ENCODE peak calls at places on chromosomes 3 and 15, in four cellular contexts. One of them, this sample, is unnamed.

GRCh38 chr3:107772016-107772415 is 249.3 kb downstream of the BBX start:
- DNase-seq in lower lobe of right lung: no peak
- DNase-seq in cardiac muscle cell: no peak
- DNase-seq in endothelial cell of umbilical vein: no peak
- DNase-seq in this sample: peak

GRCh38 chr15:74817370-74817737 is 4.7 kb downstream of the LMAN1L start:
- DNase-seq in lower lobe of right lung: no peak
- DNase-seq in cardiac muscle cell: no peak
- DNase-seq in endothelial cell of umbilical vein: peak
- DNase-seq in this sample: no peak

GRCh38 chr3:139216958-139217357 is 126.9 kb upstream of the MRPS22 start:
- DNase-seq in lower lobe of right lung: no peak
- DNase-seq in cardiac muscle cell: no peak
- DNase-seq in endothelial cell of umbilical vein: no peak
- DNase-seq in this sample: no peak

GRCh38 chr15:98729446-98730042 is 81.2 kb downstream of the IGF1R start:
- DNase-seq in lower lobe of right lung: no peak
- DNase-seq in cardiac muscle cell: no peak
- DNase-seq in endothelial cell of umbilical vein: peak
- DNase-seq in this sample: no peak

GRCh38 chr3:155252535-155252934 is 40.9 kb downstream of the STRIT1 start:
- DNase-seq in lower lobe of right lung: no peak
- DNase-seq in cardiac muscle cell: peak
- DNase-seq in endothelial cell of umbilical vein: peak
- DNase-seq in this sample: no peak

GRCh38 chr15:50764331-50765201 is 940 bp downstream of the SPPL2A start:
- DNase-seq in lower lobe of right lung: no peak
- DNase-seq in cardiac muscle cell: peak
- DNase-seq in endothelial cell of umbilical vein: peak
- DNase-seq in this sample: no peak

GRCh38 chr15:27847775-27848710 is 251.1 kb downstream of the OCA2 start:
- DNase-seq in lower lobe of right lung: no peak
- DNase-seq in cardiac muscle cell: no peak
- DNase-seq in endothelial cell of umbilical vein: no peak
- DNase-seq in this sample: no peak

GRCh38 chr15:80861776-80862175 is 82.6 kb downstream of the CEMIP start:
- DNase-seq in lower lobe of right lung: no peak
- DNase-seq in cardiac muscle cell: no peak
- DNase-seq in endothelial cell of umbilical vein: no peak
- DNase-seq in this sample: no peak

GRCh38 chr3:189727191-189727590 is 96.0 kb downstream of the TP63 start:
- DNase-seq in lower lobe of right lung: no peak
- DNase-seq in cardiac muscle cell: no peak
- DNase-seq in endothelial cell of umbilical vein: no peak
- DNase-seq in this sample: no peak

GRCh38 chr15:26391556-26392229 is 381.2 kb downstream of the GABRB3 start:
- DNase-seq in lower lobe of right lung: no peak
- DNase-seq in cardiac muscle cell: no peak
- DNase-seq in endothelial cell of umbilical vein: no peak
- DNase-seq in this sample: no peak

GRCh38 chr3:63047068-63047467 is 171.9 kb upstream of the CADPS start:
- DNase-seq in lower lobe of right lung: no peak
- DNase-seq in cardiac muscle cell: no peak
- DNase-seq in endothelial cell of umbilical vein: no peak
- DNase-seq in this sample: no peak

GRCh38 chr3:141878812-141879211 is 2.4 kb downstream of the ATP1B3 start:
- DNase-seq in lower lobe of right lung: no peak
- DNase-seq in cardiac muscle cell: peak
- DNase-seq in endothelial cell of umbilical vein: peak
- DNase-seq in this sample: no peak

GRCh38 chr3:184414418-184415228 is 34.8 kb downstream of the CHRD start:
- DNase-seq in lower lobe of right lung: no peak
- DNase-seq in cardiac muscle cell: no peak
- DNase-seq in endothelial cell of umbilical vein: no peak
- DNase-seq in this sample: no peak
- H3K4me3 ChIP-seq in lower lobe of right lung: no peak
- H3K4me3 ChIP-seq in cardiac muscle cell: no peak
- H3K4me3 ChIP-seq in endothelial cell of umbilical vein: no peak
- H3K4me3 ChIP-seq in this sample: no peak

DNA sequence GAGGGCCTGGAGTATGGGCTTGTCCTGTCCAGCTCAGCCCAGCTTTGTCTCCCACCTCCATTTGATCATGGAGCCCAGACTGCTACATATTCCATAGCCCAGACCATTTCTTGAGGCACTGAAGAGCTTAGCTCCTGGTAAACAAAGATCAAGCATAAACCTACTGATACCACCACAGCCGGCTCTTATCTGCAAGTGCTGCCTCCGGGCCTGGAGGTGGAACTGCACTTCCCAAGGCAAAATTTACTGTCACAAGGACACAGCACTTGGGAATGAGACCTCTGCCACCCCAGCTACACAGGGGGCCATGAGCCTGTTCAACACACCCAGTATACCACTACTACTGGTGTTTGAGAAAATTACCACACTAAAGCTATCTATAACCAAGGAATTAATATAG is 53.7 kb upstream of the PLSCR5 start:
- DNase-seq in lower lobe of right lung: no peak
- DNase-seq in cardiac muscle cell: no peak
- DNase-seq in endothelial cell of umbilical vein: no peak
- DNase-seq in this sample: no peak
- TF ChIP-seq CTCF in lower lobe of right lung: no peak
- TF ChIP-seq CTCF in cardiac muscle cell: no peak
- TF ChIP-seq CTCF in endothelial cell of umbilical vein: no peak
- TF ChIP-seq CTCF in this sample: no peak

GRCh38 chr3:30894521-30895289 is at the start of gene GADL1:
- DNase-seq in lower lobe of right lung: peak
- DNase-seq in cardiac muscle cell: peak
- DNase-seq in endothelial cell of umbilical vein: peak
- DNase-seq in this sample: no peak
- H3K4me3 ChIP-seq in lower lobe of right lung: peak
- H3K4me3 ChIP-seq in cardiac muscle cell: peak
- H3K4me3 ChIP-seq in endothelial cell of umbilical vein: peak
- H3K4me3 ChIP-seq in this sample: peak

GRCh38 chr3:143037867-143038266 is 36.5 kb downstream of the U2SURP start:
- DNase-seq in lower lobe of right lung: no peak
- DNase-seq in cardiac muscle cell: no peak
- DNase-seq in endothelial cell of umbilical vein: no peak
- DNase-seq in this sample: no peak
- TF ChIP-seq CTCF in lower lobe of right lung: no peak
- TF ChIP-seq CTCF in cardiac muscle cell: no peak
- TF ChIP-seq CTCF in endothelial cell of umbilical vein: no peak
- TF ChIP-seq CTCF in this sample: no peak

GRCh38 chr3:120678331-120678845 is 3.7 kb downstream of the HGD start:
- DNase-seq in lower lobe of right lung: no peak
- DNase-seq in cardiac muscle cell: peak
- DNase-seq in endothelial cell of umbilical vein: peak
- DNase-seq in this sample: peak
- H3K4me3 ChIP-seq in lower lobe of right lung: peak
- H3K4me3 ChIP-seq in cardiac muscle cell: no peak
- H3K4me3 ChIP-seq in endothelial cell of umbilical vein: no peak
- H3K4me3 ChIP-seq in this sample: peak

GRCh38 chr3:185825379-185825638 is 467 bp upstream of the IGF2BP2 start:
- DNase-seq in lower lobe of right lung: no peak
- DNase-seq in cardiac muscle cell: no peak
- DNase-seq in endothelial cell of umbilical vein: no peak
- DNase-seq in this sample: no peak

GRCh38 chr3:185823280-185824044 is 1.4 kb downstream of the IGF2BP2 start:
- DNase-seq in lower lobe of right lung: peak
- DNase-seq in cardiac muscle cell: peak
- DNase-seq in endothelial cell of umbilical vein: peak
- DNase-seq in this sample: no peak

GRCh38 chr3:185825639-185826481 is 1.0 kb upstream of the IGF2BP2 start:
- DNase-seq in lower lobe of right lung: peak
- DNase-seq in cardiac muscle cell: peak
- DNase-seq in endothelial cell of umbilical vein: peak
- DNase-seq in this sample: no peak

GRCh38 chr3:185824051-185824466 is 783 bp downstream of the IGF2BP2 start:
- DNase-seq in lower lobe of right lung: peak
- DNase-seq in cardiac muscle cell: peak
- DNase-seq in endothelial cell of umbilical vein: peak
- DNase-seq in this sample: no peak

GRCh38 chr3:185824467-185825378 is at the start of gene IGF2BP2:
- DNase-seq in lower lobe of right lung: peak
- DNase-seq in cardiac muscle cell: peak
- DNase-seq in endothelial cell of umbilical vein: peak
- DNase-seq in this sample: no peak
- TF ChIP-seq CTCF in lower lobe of right lung: no peak
- TF ChIP-seq CTCF in cardiac muscle cell: no peak
- TF ChIP-seq CTCF in endothelial cell of umbilical vein: no peak
- TF ChIP-seq CTCF in this sample: no peak

GRCh38 chr3:195662-196061 is 901 bp upstream of the CHL1 start:
- DNase-seq in lower lobe of right lung: no peak
- DNase-seq in cardiac muscle cell: no peak
- DNase-seq in endothelial cell of umbilical vein: no peak
- DNase-seq in this sample: no peak
- H3K4me3 ChIP-seq in lower lobe of right lung: no peak
- H3K4me3 ChIP-seq in cardiac muscle cell: no peak
- H3K4me3 ChIP-seq in endothelial cell of umbilical vein: no peak
- H3K4me3 ChIP-seq in this sample: no peak

DNA sequence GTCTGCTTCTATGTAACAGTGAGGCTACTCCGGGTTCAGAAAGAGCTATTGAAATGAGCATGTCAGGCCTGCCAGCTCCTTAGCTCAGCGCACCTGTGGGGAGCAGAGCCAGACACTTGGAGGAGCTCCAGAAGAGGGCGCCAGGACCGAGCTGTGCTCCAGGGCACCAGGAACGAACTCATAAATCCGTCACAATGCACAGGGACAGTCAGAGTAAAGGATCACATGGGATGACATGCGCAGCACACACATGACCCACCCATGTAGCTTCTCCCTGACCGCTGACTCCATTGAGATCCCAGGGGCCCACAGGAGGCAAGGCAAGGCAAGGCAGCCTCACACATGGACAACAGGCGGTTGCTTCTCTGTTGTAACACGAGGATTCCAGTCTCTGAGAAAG is 26.0 kb upstream of the GNB5 start:
- DNase-seq in lower lobe of right lung: no peak
- DNase-seq in cardiac muscle cell: no peak
- DNase-seq in endothelial cell of umbilical vein: no peak
- DNase-seq in this sample: no peak
- TF ChIP-seq CTCF in lower lobe of right lung: no peak
- TF ChIP-seq CTCF in cardiac muscle cell: no peak
- TF ChIP-seq CTCF in endothelial cell of umbilical vein: no peak
- TF ChIP-seq CTCF in this sample: peak